ENCODE peak calls at places on chromosomes 2 and 18, in six cellular contexts. M, Y, K, Q, N and W are unnamed samples.

GRCh38 chr18:40583671-40584070 is 1371.4 kb upstream of the PIK3C3 start:
- DNase-seq in M (no peak), Y (no peak), K (no peak), Q (no peak), N (no peak), W (no peak)

GRCh38 chr18:2881490-2882195 is 34.8 kb downstream of the EMILIN2 start:
- DNase-seq in M (peak), Y (no peak), K (no peak), Q (no peak), N (no peak), W (no peak)

GRCh38 chr2:233084488-233084887 is 24.3 kb downstream of the INPP5D start:
- DNase-seq in M (no peak), Y (no peak), K (no peak), Q (no peak), N (no peak), W (no peak)

GRCh38 chr2:62724106-62724505 is 18.6 kb downstream of the EHBP1 start:
- DNase-seq in M (peak), Y (no peak), K (no peak), Q (no peak), N (no peak), W (peak)

GRCh38 chr18:58413667-58414628 is 214.9 kb downstream of the ALPK2 start:
- DNase-seq in M (no peak), Y (no peak), K (peak), Q (no peak), N (no peak), W (no peak)

GRCh38 chr2:128636802-128637147 is 318.1 kb upstream of the HS6ST1 start:
- DNase-seq in M (no peak), Y (peak), K (no peak), Q (peak), N (no peak), W (no peak)

GRCh38 chr2:59425292-59425691 is 1128.2 kb downstream of the BCL11A start:
- DNase-seq in M (no peak), Y (no peak), K (no peak), Q (no peak), N (no peak), W (no peak)

GRCh38 chr2:236691799-236692167 is 122.2 kb downstream of the ACKR3 start:
- DNase-seq in M (no peak), Y (no peak), K (peak), Q (no peak), N (no peak), W (peak)

GRCh38 chr2:47243596-47244323 is 88.7 kb upstream of the STPG4 start:
- DNase-seq in M (no peak), Y (no peak), K (peak), Q (no peak), N (no peak), W (peak)

GRCh38 chr18:21146016-21146415 is 34.4 kb upstream of the ROCK1 start:
- DNase-seq in M (peak), Y (no peak), K (no peak), Q (no peak), N (no peak), W (no peak)

GRCh38 chr2:224646242-224646846 is 61.2 kb upstream of the CUL3 start:
- DNase-seq in M (peak), Y (peak), K (peak), Q (no peak), N (no peak), W (peak)

GRCh38 chr2:43169091-43169936 is 57.1 kb downstream of the ZFP36L2 start:
- DNase-seq in M (no peak), Y (peak), K (no peak), Q (no peak), N (no peak), W (no peak)
- H2AK5ac ChIP-seq in M (peak), Y (no peak), K (no peak), Q (peak), N (peak), W (peak)

GRCh38 chr18:49021433-49022129 is 70.8 kb upstream of the SMAD7 start:
- DNase-seq in M (peak), Y (peak), K (peak), Q (peak), N (no peak), W (peak)
- H4K8ac ChIP-seq in M (no peak), Y (no peak), K (no peak), Q (peak), N (no peak), W (no peak)

GRCh38 chr2:223050900-223051299 is 1.1 kb upstream of the KCNE4 start:
- DNase-seq in M (peak), Y (no peak), K (no peak), Q (no peak), N (no peak), W (peak)

GRCh38 chr2:223053431-223054192 is 1.6 kb downstream of the KCNE4 start:
- DNase-seq in M (no peak), Y (no peak), K (peak), Q (no peak), N (no peak), W (peak)

GRCh38 chr2:223050188-223050587 is 1.8 kb upstream of the KCNE4 start:
- DNase-seq in M (no peak), Y (no peak), K (no peak), Q (no peak), N (no peak), W (no peak)

GRCh38 chr2:223052710-223053261 is 796 bp downstream of the KCNE4 start:
- DNase-seq in M (no peak), Y (no peak), K (no peak), Q (no peak), N (no peak), W (peak)

DNA sequence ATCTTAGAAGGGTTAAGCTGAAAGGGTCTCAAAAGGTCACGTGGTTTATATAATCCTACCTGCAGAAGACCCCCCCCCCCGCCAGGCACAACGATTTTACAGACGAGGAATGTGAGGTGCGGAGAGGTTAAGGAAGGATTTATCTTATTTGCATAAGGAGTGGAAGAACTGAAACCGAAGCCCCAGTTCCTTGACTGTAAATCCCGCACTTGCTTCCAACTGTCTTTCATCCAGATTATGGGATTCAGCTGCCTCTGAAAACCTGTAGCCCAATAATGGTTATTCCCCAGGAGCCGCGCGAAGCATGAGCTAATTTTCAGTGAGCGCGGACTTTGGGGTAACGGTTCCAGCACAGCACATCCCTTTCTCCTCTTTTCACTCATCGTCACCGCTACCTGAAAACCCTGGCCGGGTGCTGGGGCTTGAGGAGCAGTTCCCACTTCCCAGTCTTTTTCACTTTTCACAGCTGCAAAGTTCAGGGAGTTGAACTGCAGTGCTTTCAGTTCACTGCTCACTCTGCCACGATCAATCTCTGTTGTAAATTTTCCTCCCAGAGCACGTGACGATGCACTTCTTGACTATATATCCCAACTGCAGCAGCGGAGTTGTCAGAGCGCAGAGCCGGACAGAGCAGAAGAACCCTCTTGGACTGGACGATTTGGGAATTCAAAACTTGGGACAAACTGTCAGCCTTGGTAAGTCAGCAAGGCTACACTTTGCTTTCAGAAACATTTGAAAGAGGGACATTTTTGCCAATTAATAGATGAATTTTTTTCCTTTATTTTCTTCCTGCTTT is at the start of gene KCNE4:
- DNase-seq in M (peak), Y (no peak), K (no peak), Q (no peak), N (no peak), W (peak)
- H2AK5ac ChIP-seq in M (peak), Y (no peak), K (no peak), Q (no peak), N (peak), W (no peak)

GRCh38 chr2:42361728-42362298 is 796 bp upstream of the COX7A2L start:
- DNase-seq in M (no peak), Y (no peak), K (no peak), Q (no peak), N (no peak), W (no peak)
- H4K8ac ChIP-seq in M (peak), Y (no peak), K (no peak), Q (no peak), N (no peak), W (no peak)

DNA sequence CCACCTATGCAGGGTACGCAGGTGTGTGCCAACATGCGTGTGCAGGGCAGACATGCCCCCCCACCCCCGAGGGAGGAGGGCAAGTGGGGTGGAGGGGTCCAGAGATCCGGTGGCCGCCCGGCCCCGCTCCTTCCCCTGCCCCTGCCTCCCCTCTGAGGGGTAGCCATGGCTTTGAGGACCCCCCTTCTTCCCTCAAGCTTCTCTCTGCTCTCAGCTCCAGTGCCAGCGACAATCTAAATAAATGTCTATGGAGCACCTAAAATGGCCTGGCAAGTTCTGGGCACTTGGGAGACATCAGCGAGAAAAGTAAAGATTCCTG is 91.9 kb downstream of the ZFP36L2 start:
- DNase-seq in M (no peak), Y (no peak), K (no peak), Q (no peak), N (no peak), W (no peak)
- H2AK5ac ChIP-seq in M (no peak), Y (no peak), K (no peak), Q (no peak), N (peak), W (no peak)

GRCh38 chr2:78676921-78677696 is 348.4 kb upstream of the REG3G start:
- DNase-seq in M (no peak), Y (peak), K (peak), Q (no peak), N (no peak), W (no peak)
- H4K8ac ChIP-seq in M (no peak), Y (no peak), K (no peak), Q (no peak), N (no peak), W (peak)

DNA sequence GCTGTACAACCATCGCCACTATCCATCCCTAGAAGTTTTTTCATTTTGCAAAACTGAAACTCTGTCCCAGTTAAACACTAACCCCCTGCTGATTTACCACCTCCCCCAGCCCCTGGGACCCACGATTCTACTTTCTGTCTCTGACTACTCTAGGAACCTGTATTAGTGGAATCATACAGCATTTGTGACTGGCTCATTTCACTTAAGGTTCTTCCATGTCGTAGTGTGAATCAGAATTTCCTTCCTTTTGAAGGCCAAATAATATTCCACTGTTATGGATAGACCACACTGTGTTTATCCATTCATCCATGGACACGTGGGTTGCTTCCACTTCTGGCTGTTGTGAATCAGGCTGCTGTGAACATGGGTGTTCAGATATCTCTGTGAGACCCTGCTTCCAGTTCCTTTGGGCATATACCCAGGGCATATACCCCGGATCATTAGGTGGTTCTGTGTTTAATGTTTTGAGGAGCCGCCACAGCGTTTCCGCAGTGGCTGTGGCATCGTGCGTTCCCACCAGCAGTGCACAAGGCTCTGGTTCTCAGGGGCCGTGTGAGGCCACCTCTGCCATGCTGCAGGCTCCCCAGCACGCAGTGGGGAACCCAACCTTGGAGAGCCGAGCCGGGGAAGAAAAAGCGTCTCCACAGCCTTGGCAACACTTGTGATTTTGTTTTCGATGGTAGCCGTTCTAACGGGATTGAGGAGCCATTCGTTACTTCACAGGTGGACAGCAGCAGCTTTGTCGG is 10.1 kb downstream of the RAMP1 start:
- DNase-seq in M (no peak), Y (no peak), K (no peak), Q (peak), N (no peak), W (no peak)
- H2AK5ac ChIP-seq in M (peak), Y (no peak), K (no peak), Q (no peak), N (no peak), W (no peak)